ENCODE peak calls at places on chromosomes 7 and 10, in nine cellular contexts. C, U, E, Z, Y, O, J, R and P are unnamed samples.

GRCh38 chr10:22443200-22443881 is 98.0 kb downstream of the SPAG6 start:
- DNase-seq in R (no peak), O (no peak), Y (no peak), Z (no peak), J (no peak), E (no peak), U (no peak), C (no peak), P (no peak)

GRCh38 chr10:70324341-70324861 is 40.6 kb upstream of the NPFFR1 start:
- DNase-seq in R (no peak), Y (no peak), O (no peak), J (peak), E (no peak), C (no peak), U (no peak), Z (no peak), P (no peak)

GRCh38 chr10:49298666-49298989 is 342 bp upstream of the C10orf71 start:
- DNase-seq in Y (no peak), E (peak), R (peak), C (no peak), O (no peak), J (no peak), U (no peak), Z (no peak), P (no peak)

GRCh38 chr10:109426987-109427386 is 496.3 kb downstream of the XPNPEP1 start:
- DNase-seq in O (no peak), E (no peak), U (no peak), Z (no peak), J (no peak), C (no peak), R (no peak), Y (no peak), P (no peak)

GRCh38 chr7:8105449-8106095 is 137.0 kb downstream of the GLCCI1 start:
- DNase-seq in C (no peak), E (no peak), J (no peak), Y (no peak), U (no peak), O (no peak), R (no peak), Z (no peak), P (no peak)

GRCh38 chr7:151110941-151111645 is 24.8 kb downstream of the AGAP3 start:
- DNase-seq in Y (peak), C (peak), O (peak), R (peak), Z (peak), J (peak), U (no peak), E (peak), P (peak)

GRCh38 chr7:37504791-37505190 is 56.1 kb upstream of the ELMO1 start:
- DNase-seq in Y (no peak), U (no peak), E (no peak), J (no peak), O (no peak), C (no peak), R (no peak), Z (no peak), P (no peak)

GRCh38 chr10:44801383-44802327 is 109.5 kb upstream of the TMEM72 start:
- DNase-seq in J (no peak), U (peak), Y (peak), O (peak), R (peak), Z (no peak), C (peak), E (peak), P (no peak)

GRCh38 chr7:36299882-36300341 is 89.8 kb upstream of the ANLN start:
- DNase-seq in C (no peak), E (no peak), Z (no peak), Y (no peak), O (no peak), J (no peak), R (no peak), U (no peak), P (no peak)

GRCh38 chr7:39749177-39749576 is 125.8 kb downstream of the RALA start:
- DNase-seq in R (no peak), J (no peak), C (no peak), Y (no peak), Z (no peak), E (no peak), U (no peak), O (no peak), P (no peak)

GRCh38 chr10:102027261-102027660 is 28.7 kb downstream of the ARMH3 start:
- DNase-seq in Z (no peak), E (no peak), C (no peak), J (no peak), U (no peak), R (no peak), Y (no peak), O (no peak), P (no peak)

GRCh38 chr10:108132303-108132702 is 967.8 kb upstream of the SORCS1 start:
- DNase-seq in O (no peak), E (no peak), C (no peak), Y (peak), U (no peak), Z (no peak), J (no peak), R (no peak), P (no peak)

GRCh38 chr10:75395171-75395954 is 6.2 kb downstream of the ZNF503 start:
- DNase-seq in O (no peak), E (peak), J (no peak), Y (no peak), R (peak), C (no peak), Z (peak), U (no peak), P (peak)

GRCh38 chr7:1466524-1467271 is 7.4 kb upstream of the MICALL2 start:
- DNase-seq in O (no peak), J (no peak), E (peak), Y (no peak), U (peak), C (peak), Z (peak), R (peak), P (peak)

GRCh38 chr7:95972554-95972953 is 200.2 kb downstream of the DYNC1I1 start:
- DNase-seq in C (no peak), E (no peak), O (no peak), U (no peak), Y (no peak), J (no peak), Z (no peak), R (no peak), P (no peak)

GRCh38 chr7:66957595-66958290 is 36.7 kb downstream of the TMEM248 start:
- DNase-seq in U (no peak), Z (no peak), C (no peak), Y (no peak), J (no peak), R (no peak), O (no peak), E (no peak), P (no peak)

GRCh38 chr10:89887830-89888229 is 186.4 kb downstream of the KIF20B start:
- DNase-seq in Y (no peak), J (no peak), C (no peak), U (no peak), Z (no peak), O (no peak), R (no peak), E (peak), P (no peak)

GRCh38 chr10:244227-244626 is 109.0 kb downstream of the ZMYND11 start:
- DNase-seq in E (no peak), C (no peak), Y (no peak), J (no peak), O (no peak), U (no peak), Z (no peak), R (no peak), P (no peak)

GRCh38 chr10:119541459-119542356 is 811 bp downstream of the RGS10 start:
- DNase-seq in E (peak), R (peak), Z (no peak), O (no peak), C (no peak), J (peak), Y (peak), U (no peak), P (no peak)

GRCh38 chr10:68499544-68499943 is 27.8 kb upstream of the DNA2 start:
- DNase-seq in J (no peak), E (no peak), C (no peak), U (no peak), Y (no peak), R (no peak), O (no peak), Z (no peak), P (no peak)

GRCh38 chr7:126776506-126776905 is 476.2 kb downstream of the GRM8 start:
- DNase-seq in J (no peak), Y (no peak), C (no peak), O (no peak), U (no peak), R (no peak), E (no peak), Z (no peak), P (no peak)

GRCh38 chr10:107477266-107477665 is 312.8 kb upstream of the SORCS1 start:
- DNase-seq in Z (no peak), U (no peak), C (no peak), O (no peak), J (no peak), Y (no peak), E (no peak), R (no peak), P (no peak)

GRCh38 chr10:124144536-124144935 is 51.1 kb upstream of the CHST15 start:
- DNase-seq in E (no peak), O (no peak), Y (no peak), C (no peak), U (no peak), J (no peak), R (no peak), Z (no peak), P (no peak)

GRCh38 chr7:139393621-139394215 is 34.0 kb downstream of the LUC7L2 start:
- DNase-seq in O (no peak), Z (no peak), Y (no peak), R (no peak), C (no peak), J (no peak), U (no peak), E (no peak), P (no peak)

GRCh38 chr7:2106920-2107319 is 125.8 kb downstream of the MAD1L1 start:
- DNase-seq in R (peak), C (no peak), E (no peak), O (no peak), J (no peak), Y (no peak), Z (no peak), U (no peak), P (no peak)

GRCh38 chr7:75650671-75651070 is 88.1 kb downstream of the HIP1 start:
- DNase-seq in C (peak), U (no peak), O (no peak), Z (no peak), R (peak), Y (no peak), J (no peak), E (peak), P (no peak)

GRCh38 chr10:119375574-119376265 is 166.8 kb downstream of the RGS10 start:
- DNase-seq in O (no peak), C (no peak), J (no peak), R (peak), Z (no peak), E (no peak), Y (no peak), U (no peak), P (no peak)

GRCh38 chr7:19116121-19117080 is 1.0 kb downstream of the TWIST1 start:
- DNase-seq in E (peak), O (peak), J (no peak), C (no peak), U (no peak), R (no peak), Y (no peak), Z (no peak), P (peak)

GRCh38 chr10:86756511-86757109 is at the start of gene BMPR1A:
- DNase-seq in U (peak), Y (peak), E (peak), J (no peak), Z (peak), C (no peak), O (no peak), R (peak), P (peak)